ENCODE peak calls at places on chromosome 6, in six cellular contexts. F is K562, I is transverse colon, L is left ventricle myocardium inferior, O is cardiac muscle cell, Y is right atrium auricular region. V is an unnamed sample. For H3K36me3, the result is how much of the 10 kb centered on the place peaks cover.

GRCh38 chr6:45787384-45787783 is 228.3 kb downstream of the CLIC5 start:
- DNase-seq in F (no peak), Y (no peak), L (no peak), I (no peak), O (no peak), V (no peak)

GRCh38 chr6:33634203-33634727 is 13.1 kb downstream of the ITPR3 start:
- DNase-seq in L (no peak), F (no peak), Y (no peak), I (no peak), O (no peak), V (no peak)

GRCh38 chr6:48183816-48184215 is 72.8 kb upstream of the PTCHD4 start:
- DNase-seq in Y (no peak), I (no peak), L (no peak), O (peak), F (no peak), V (no peak)

GRCh38 chr6:33992191-33992590 is 153.7 kb downstream of the GRM4 start:
- DNase-seq in L (no peak), I (no peak), O (no peak), Y (no peak), F (no peak), V (no peak)

GRCh38 chr6:16473184-16473907 is 235.0 kb downstream of the GMPR start:
- DNase-seq in F (no peak), O (no peak), Y (no peak), I (peak), L (no peak), V (no peak)

GRCh38 chr6:43493833-43494232 is 16.3 kb downstream of the LRRC73 start:
- DNase-seq in Y (no peak), F (no peak), O (no peak), L (no peak), I (no peak), V (no peak)

GRCh38 chr6:113352029-113352801 is 504.9 kb upstream of the MARCKS start:
- DNase-seq in Y (no peak), I (peak), O (peak), F (no peak), L (no peak), V (peak)

GRCh38 chr6:164227952-164228522 is 813.5 kb downstream of the QKI start:
- DNase-seq in O (no peak), F (no peak), I (no peak), L (no peak), Y (no peak), V (no peak)

GRCh38 chr6:136015531-136015930 is 164.0 kb downstream of the PDE7B start:
- DNase-seq in O (peak), F (no peak), L (no peak), I (no peak), Y (no peak), V (no peak)

GRCh38 chr6:33952016-33952415 is 148.2 kb upstream of the MLN start:
- DNase-seq in F (no peak), L (no peak), O (no peak), Y (no peak), I (no peak), V (no peak)

GRCh38 chr6:11113038-11113437 is 1.5 kb upstream of the ERVFRD-1 start:
- DNase-seq in Y (no peak), F (no peak), L (no peak), O (peak), I (no peak), V (no peak)

DNA sequence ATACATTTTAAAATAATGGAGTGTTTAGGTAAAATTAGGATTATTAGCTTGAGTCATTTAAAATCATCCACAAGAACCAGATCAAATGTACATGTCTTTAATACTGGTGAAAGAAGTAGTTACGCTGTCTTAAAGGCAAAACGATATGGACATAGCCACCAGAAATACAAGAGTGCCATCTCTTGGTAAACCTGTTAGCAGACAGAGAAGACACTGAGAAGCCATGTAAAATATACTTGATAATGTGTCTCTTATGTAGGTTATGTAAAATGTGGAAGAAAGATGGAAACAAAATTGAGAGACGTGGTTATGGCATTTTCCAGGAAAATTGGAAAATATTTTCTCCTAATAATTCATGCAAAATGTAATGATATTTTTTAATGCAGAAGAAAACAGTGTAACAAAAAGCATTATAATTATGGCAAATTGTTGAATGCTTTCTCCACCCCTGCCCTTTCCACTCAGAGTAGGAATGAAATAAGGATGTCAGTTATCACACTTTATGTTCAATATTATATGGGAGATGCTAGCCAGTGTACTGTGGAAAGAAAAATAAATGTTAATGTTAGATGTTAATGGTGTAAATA is 12.2 kb upstream of the SLC17A2 start:
- DNase-seq in L (no peak), I (no peak), O (peak), Y (no peak), F (no peak), V (peak)
- TF ChIP-seq CTCF in L (peak), I (no peak), O (peak), Y (peak), F (peak), V (peak)

GRCh38 chr6:15340775-15341174 is 94.9 kb downstream of the JARID2 start:
- DNase-seq in I (no peak), Y (no peak), O (no peak), F (no peak), L (no peak), V (no peak)
- H3K4me3 ChIP-seq in I (no peak), Y (no peak), O (no peak), F (no peak), L (no peak), V (no peak)

GRCh38 chr6:142764306-142764705 is 180.7 kb downstream of the HIVEP2 start:
- DNase-seq in L (no peak), F (no peak), I (no peak), Y (no peak), O (peak), V (no peak)
- H3K36me3 ChIP-seq in L (under half), F (under half), I (under half), Y (under half), O (under half), V (under half)

GRCh38 chr6:97726378-97726777 is 443.4 kb upstream of the MMS22L start:
- DNase-seq in L (no peak), O (no peak), F (no peak), Y (no peak), I (no peak), V (no peak)
- TF ChIP-seq CTCF in L (no peak), O (no peak), F (no peak), Y (no peak), I (no peak), V (peak)

DNA sequence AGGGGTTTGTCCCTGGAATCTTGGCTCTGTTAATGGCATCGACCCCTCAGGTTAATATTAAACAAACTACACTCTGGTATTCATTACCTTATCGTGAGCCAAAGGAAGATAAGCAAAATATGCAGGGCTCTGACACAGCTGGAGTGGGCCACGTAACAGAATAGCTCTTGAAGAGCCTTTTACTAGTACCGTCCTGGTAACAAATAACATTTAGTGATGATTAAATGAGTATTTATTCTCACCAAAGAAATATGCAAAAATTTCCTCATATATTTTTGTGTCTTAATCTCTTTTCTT is 20.1 kb upstream of the UTRN start:
- DNase-seq in F (no peak), L (no peak), Y (no peak), I (no peak), O (peak), V (no peak)
- H3K4me3 ChIP-seq in F (no peak), L (no peak), Y (no peak), I (no peak), O (no peak), V (no peak)

DNA sequence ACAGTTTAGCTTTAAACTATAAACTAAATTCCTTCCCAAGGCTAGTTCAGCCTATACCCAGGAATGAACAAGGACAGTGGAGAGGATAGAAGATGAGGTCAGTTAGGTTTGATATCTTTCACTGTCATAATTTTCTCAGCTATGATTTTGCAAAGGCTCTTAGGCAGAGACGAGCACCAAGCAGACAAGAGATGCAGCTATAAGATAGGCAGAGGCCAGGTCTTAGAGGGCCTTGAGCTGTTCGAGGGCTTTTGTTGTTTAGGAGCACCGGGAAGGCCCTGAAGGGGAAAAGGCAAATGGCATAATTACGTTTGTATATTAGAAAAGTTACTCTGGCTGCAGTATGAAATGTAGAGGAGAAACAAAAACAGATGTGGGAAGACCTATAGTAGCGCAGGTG is 59.8 kb downstream of the DOP1A start:
- DNase-seq in L (no peak), F (no peak), I (no peak), Y (no peak), O (no peak), V (no peak)
- H3K36me3 ChIP-seq in L (half or more), F (under half), I (under half), Y (half or more), O (under half), V (under half)

DNA sequence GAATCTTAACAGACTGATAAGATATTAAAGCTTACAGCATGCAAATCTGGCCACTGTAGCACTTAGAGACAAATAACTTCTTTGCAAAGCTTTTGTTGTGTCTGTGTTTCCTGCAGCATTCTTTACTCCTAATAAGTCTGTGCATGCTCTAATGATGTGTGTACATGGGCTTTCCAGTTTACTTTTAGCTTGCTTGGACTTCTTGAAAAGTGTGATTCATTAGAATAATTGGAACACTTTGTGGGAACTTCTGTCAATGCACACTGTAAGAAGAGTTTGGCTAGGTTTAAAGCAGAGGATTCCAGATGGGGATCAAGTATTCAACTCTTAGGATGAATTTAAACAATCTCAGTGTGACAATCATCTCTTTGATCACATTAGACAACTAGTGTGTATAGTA is 22.1 kb upstream of the TINAG start:
- DNase-seq in F (no peak), Y (no peak), L (no peak), I (no peak), O (no peak), V (no peak)
- TF ChIP-seq CTCF in F (no peak), Y (no peak), L (no peak), I (no peak), O (no peak), V (no peak)

GRCh38 chr6:116087437-116088027 is 13.1 kb upstream of the NT5DC1 start:
- DNase-seq in F (no peak), Y (no peak), L (no peak), O (no peak), I (no peak), V (no peak)
- H3K4me3 ChIP-seq in F (no peak), Y (no peak), L (no peak), O (no peak), I (no peak), V (no peak)

GRCh38 chr6:13811627-13812358 is 2.6 kb downstream of the MCUR1 start:
- DNase-seq in I (peak), L (no peak), Y (no peak), O (no peak), F (no peak), V (no peak)

GRCh38 chr6:13812359-13812642 is 2.1 kb downstream of the MCUR1 start:
- DNase-seq in L (no peak), F (no peak), I (no peak), O (no peak), Y (no peak), V (no peak)

GRCh38 chr6:13807691-13808090 is 6.7 kb downstream of the MCUR1 start:
- DNase-seq in L (no peak), I (no peak), F (no peak), Y (no peak), O (peak), V (no peak)

GRCh38 chr6:13810688-13811446 is 3.5 kb downstream of the MCUR1 start:
- DNase-seq in F (no peak), Y (no peak), O (peak), I (no peak), L (no peak), V (no peak)

DNA sequence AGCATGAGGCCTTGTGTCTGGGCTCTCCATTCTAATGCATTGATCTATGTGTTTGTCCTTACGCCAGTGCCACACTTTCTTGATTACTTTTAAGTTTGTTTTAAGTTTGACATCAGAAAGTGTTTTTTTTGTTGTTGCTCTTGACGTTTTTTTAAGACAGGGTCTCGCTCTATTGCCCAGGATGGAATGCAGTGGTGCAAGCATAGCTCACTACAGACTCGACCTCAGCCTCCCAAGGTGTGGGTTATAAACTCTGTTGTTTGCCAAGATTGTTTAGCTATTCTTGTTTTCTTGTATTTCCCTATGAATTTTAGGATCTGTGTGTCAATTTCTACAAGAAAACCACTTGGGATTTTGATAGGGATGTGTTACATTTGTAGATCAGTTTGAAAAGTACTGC is 5.6 kb downstream of the MCUR1 start:
- DNase-seq in F (no peak), I (no peak), L (no peak), Y (no peak), O (no peak), V (no peak)
- H3K36me3 ChIP-seq in F (half or more), I (under half), L (under half), Y (under half), O (under half), V (under half)